ENCODE peak calls at places on chromosomes 2 and 18, in eight cellular contexts. C is endodermal cell, Q is upper lobe of right lung, R is body of pancreas, V is fibroblast of the aortic adventitia, Z is astrocyte, B is heart left ventricle, D is AG04450. K is an unnamed sample.

GRCh38 chr2:118774458-118775133 is 72.9 kb downstream of the EN1 start:
- DNase-seq in C (peak), Q (peak), R (peak), V (peak), Z (peak), B (peak), D (peak), K (peak)

GRCh38 chr2:241796610-241797138 is 12.3 kb upstream of the NEU4 start:
- DNase-seq in C (no peak), Q (peak), R (no peak), V (no peak), Z (no peak), B (no peak), D (no peak), K (peak)

GRCh38 chr2:58895849-58896248 is 654.7 kb upstream of the FANCL start:
- DNase-seq in C (no peak), Q (no peak), R (no peak), V (no peak), Z (peak), B (peak), D (no peak), K (no peak)

GRCh38 chr2:36526216-36526615 is 71.8 kb downstream of the FEZ2 start:
- DNase-seq in C (no peak), Q (no peak), R (no peak), V (peak), Z (no peak), B (no peak), D (no peak), K (no peak)

GRCh38 chr2:196170681-196171247 is 614 bp downstream of the STK17B start:
- DNase-seq in C (no peak), Q (peak), R (peak), V (peak), Z (peak), B (peak), D (peak), K (peak)

GRCh38 chr18:46814394-46814793 is 57.5 kb upstream of the ST8SIA5 start:
- DNase-seq in C (no peak), Q (no peak), R (no peak), V (no peak), Z (no peak), B (no peak), D (no peak), K (no peak)

GRCh38 chr18:5424903-5425302 is 118.9 kb downstream of the EPB41L3 start:
- DNase-seq in C (no peak), Q (no peak), R (no peak), V (peak), Z (peak), B (no peak), D (no peak), K (no peak)

GRCh38 chr2:11466307-11467125 is 555 bp upstream of the E2F6 start:
- DNase-seq in C (no peak), Q (no peak), R (no peak), V (no peak), Z (no peak), B (no peak), D (no peak), K (no peak)

GRCh38 chr2:158095269-158095668 is 6.4 kb upstream of the UPP2 start:
- DNase-seq in C (no peak), Q (no peak), R (no peak), V (no peak), Z (no peak), B (no peak), D (no peak), K (no peak)

GRCh38 chr2:201665420-201666158 is 22.3 kb upstream of the TMEM237 start:
- DNase-seq in C (no peak), Q (no peak), R (no peak), V (peak), Z (no peak), B (no peak), D (no peak), K (no peak)

GRCh38 chr2:74464406-74464805 is 776 bp downstream of the MOGS start:
- DNase-seq in C (no peak), Q (no peak), R (no peak), V (no peak), Z (no peak), B (no peak), D (no peak), K (no peak)

GRCh38 chr2:46695283-46695682 is 215.9 kb downstream of the TMEM247 start:
- DNase-seq in C (no peak), Q (peak), R (no peak), V (no peak), Z (no peak), B (no peak), D (no peak), K (no peak)

GRCh38 chr2:204486855-204487254 is 58.4 kb upstream of the PARD3B start:
- DNase-seq in C (no peak), Q (no peak), R (no peak), V (peak), Z (peak), B (no peak), D (no peak), K (no peak)

GRCh38 chr2:108323619-108324018 is 34.9 kb downstream of the SULT1C2 start:
- DNase-seq in C (no peak), Q (no peak), R (no peak), V (peak), Z (peak), B (no peak), D (no peak), K (no peak)

GRCh38 chr18:46073474-46074331 is 1.6 kb upstream of the PSTPIP2 start:
- DNase-seq in C (peak), Q (no peak), R (peak), V (peak), Z (no peak), B (no peak), D (no peak), K (peak)

GRCh38 chr2:233041722-233042323 is 9.4 kb downstream of the NEU2 start:
- DNase-seq in C (peak), Q (peak), R (no peak), V (no peak), Z (no peak), B (no peak), D (no peak), K (no peak)

GRCh38 chr2:38386377-38386776 is 9.3 kb upstream of the ATL2 start:
- DNase-seq in C (no peak), Q (no peak), R (no peak), V (no peak), Z (no peak), B (no peak), D (no peak), K (no peak)

GRCh38 chr2:113291191-113291590 is 12.5 kb upstream of the PAX8 start:
- DNase-seq in C (peak), Q (no peak), R (no peak), V (no peak), Z (no peak), B (peak), D (no peak), K (peak)

GRCh38 chr2:148817210-148817708 is 57.8 kb upstream of the KIF5C start:
- DNase-seq in C (peak), Q (no peak), R (no peak), V (peak), Z (no peak), B (peak), D (no peak), K (peak)

GRCh38 chr18:66749030-66749429 is 145.1 kb upstream of the CDH19 start:
- DNase-seq in C (no peak), Q (no peak), R (no peak), V (no peak), Z (peak), B (no peak), D (no peak), K (no peak)

GRCh38 chr2:29747786-29748470 is 173.5 kb downstream of the ALK start:
- DNase-seq in C (no peak), Q (no peak), R (no peak), V (peak), Z (peak), B (no peak), D (peak), K (no peak)

GRCh38 chr2:8576525-8577157 is 105.2 kb upstream of the ID2 start:
- DNase-seq in C (no peak), Q (no peak), R (peak), V (no peak), Z (no peak), B (peak), D (no peak), K (no peak)

GRCh38 chr2:86238354-86238753 is 39.1 kb downstream of the MRPL35 start:
- DNase-seq in C (no peak), Q (no peak), R (no peak), V (no peak), Z (no peak), B (no peak), D (no peak), K (no peak)

GRCh38 chr18:5746844-5747243 is 148.5 kb downstream of the TMEM200C start:
- DNase-seq in C (no peak), Q (no peak), R (no peak), V (no peak), Z (no peak), B (no peak), D (no peak), K (no peak)

GRCh38 chr2:121648206-121648605 is 1.1 kb downstream of the CLASP1 start:
- DNase-seq in C (no peak), Q (no peak), R (no peak), V (no peak), Z (peak), B (no peak), D (no peak), K (no peak)

GRCh38 chr2:200862532-200863000 is 1.9 kb downstream of the CLK1 start:
- DNase-seq in C (peak), Q (no peak), R (peak), V (peak), Z (peak), B (no peak), D (no peak), K (peak)

GRCh38 chr2:62415019-62415431 is 91.0 kb downstream of the TMEM17 start:
- DNase-seq in C (no peak), Q (no peak), R (no peak), V (no peak), Z (no peak), B (peak), D (no peak), K (no peak)

GRCh38 chr2:238379096-238379810 is 47.5 kb upstream of the ASB1 start:
- DNase-seq in C (no peak), Q (no peak), R (peak), V (peak), Z (peak), B (no peak), D (no peak), K (no peak)

GRCh38 chr2:37983719-37984118 is 58.6 kb downstream of the RMDN2 start:
- DNase-seq in C (no peak), Q (no peak), R (no peak), V (no peak), Z (no peak), B (no peak), D (no peak), K (no peak)

GRCh38 chr2:230323385-230324106 is 3.4 kb upstream of the SP140L start:
- DNase-seq in C (peak), Q (no peak), R (no peak), V (no peak), Z (no peak), B (no peak), D (no peak), K (no peak)

GRCh38 chr2:134218928-134219707 is 34.8 kb upstream of the MGAT5 start:
- DNase-seq in C (peak), Q (peak), R (no peak), V (no peak), Z (no peak), B (peak), D (no peak), K (no peak)

GRCh38 chr2:26245810-26246209 is 1.1 kb downstream of the HADHB start:
- DNase-seq in C (no peak), Q (no peak), R (no peak), V (peak), Z (peak), B (no peak), D (no peak), K (no peak)

GRCh38 chr2:186486651-186487647 is 889 bp downstream of the ZC3H15 start:
- DNase-seq in C (no peak), Q (no peak), R (no peak), V (peak), Z (peak), B (no peak), D (no peak), K (no peak)

GRCh38 chr2:64157792-64158191 is 13.6 kb upstream of the PELI1 start:
- DNase-seq in C (no peak), Q (no peak), R (peak), V (peak), Z (peak), B (no peak), D (no peak), K (no peak)

GRCh38 chr2:181953773-181954537 is 31.7 kb upstream of the PPP1R1C start:
- DNase-seq in C (peak), Q (peak), R (peak), V (peak), Z (peak), B (peak), D (no peak), K (peak)

GRCh38 chr2:181957668-181958067 is 28.0 kb upstream of the PPP1R1C start:
- DNase-seq in C (no peak), Q (no peak), R (no peak), V (no peak), Z (peak), B (no peak), D (no peak), K (no peak)

GRCh38 chr2:181955010-181955409 is 30.6 kb upstream of the PPP1R1C start:
- DNase-seq in C (no peak), Q (no peak), R (no peak), V (peak), Z (peak), B (no peak), D (peak), K (no peak)

GRCh38 chr2:181952413-181953226 is 33.0 kb upstream of the PPP1R1C start:
- DNase-seq in C (no peak), Q (no peak), R (no peak), V (no peak), Z (no peak), B (no peak), D (no peak), K (no peak)

GRCh38 chr2:181954538-181954883 is 31.1 kb upstream of the PPP1R1C start:
- DNase-seq in C (no peak), Q (no peak), R (no peak), V (no peak), Z (no peak), B (no peak), D (no peak), K (no peak)
- TF ChIP-seq CTCF in C (no peak), Q (no peak), R (no peak), V (no peak), Z (no peak), B (no peak), D (no peak), K (no peak)

DNA sequence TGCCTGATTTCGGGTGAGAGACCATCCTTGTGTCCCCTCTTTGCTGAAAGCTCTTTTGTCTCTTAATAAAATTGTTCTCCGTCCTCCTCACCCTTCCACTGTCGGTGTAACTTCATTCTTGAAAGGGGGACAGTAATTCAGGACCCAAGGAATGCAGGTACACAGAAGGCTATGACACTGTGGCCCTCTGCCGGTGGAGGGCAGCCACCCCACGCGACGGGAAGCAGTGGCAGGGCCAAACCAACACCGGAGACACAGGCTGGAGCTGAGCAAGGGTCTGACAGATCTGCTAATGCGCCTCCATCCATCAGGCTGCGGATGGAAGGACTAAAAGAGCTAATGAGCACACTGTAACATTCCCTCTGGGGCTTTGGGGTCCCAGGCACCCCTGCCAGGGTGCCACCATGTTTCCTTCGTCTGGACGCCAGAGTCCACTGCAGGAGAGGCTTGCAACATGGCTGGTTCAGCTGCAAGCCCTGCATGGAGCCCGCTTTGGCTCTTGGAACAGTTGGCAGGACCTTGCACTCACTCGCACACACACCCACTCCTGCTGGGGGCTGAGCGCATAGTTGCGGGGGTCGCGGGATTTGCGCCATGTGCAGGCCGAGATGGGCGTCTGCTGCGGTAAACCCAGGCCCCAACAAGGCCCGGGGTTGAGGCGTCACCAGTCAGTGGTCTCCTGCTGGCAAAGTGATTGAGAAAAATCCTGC is 544.1 kb upstream of the CDH7 start:
- DNase-seq in C (peak), Q (no peak), R (no peak), V (no peak), Z (no peak), B (no peak), D (no peak), K (no peak)
- TF ChIP-seq CTCF in C (peak), Q (no peak), R (no peak), V (no peak), Z (no peak), B (no peak), D (no peak), K (no peak)

GRCh38 chr2:156155319-156155718 is 177.2 kb downstream of the NR4A2 start:
- DNase-seq in C (no peak), Q (no peak), R (no peak), V (no peak), Z (no peak), B (no peak), D (no peak), K (no peak)
- TF ChIP-seq CTCF in C (no peak), Q (no peak), R (no peak), V (no peak), Z (no peak), B (no peak), D (no peak), K (no peak)

GRCh38 chr18:22816266-22817176 is 116.6 kb upstream of the RBBP8 start:
- DNase-seq in C (no peak), Q (no peak), R (peak), V (no peak), Z (no peak), B (peak), D (no peak), K (no peak)

GRCh38 chr18:22817844-22818243 is 115.3 kb upstream of the RBBP8 start:
- DNase-seq in C (no peak), Q (no peak), R (no peak), V (peak), Z (peak), B (no peak), D (no peak), K (no peak)

GRCh38 chr18:22814329-22814703 is 118.8 kb upstream of the RBBP8 start:
- DNase-seq in C (no peak), Q (no peak), R (no peak), V (no peak), Z (no peak), B (no peak), D (no peak), K (no peak)

DNA sequence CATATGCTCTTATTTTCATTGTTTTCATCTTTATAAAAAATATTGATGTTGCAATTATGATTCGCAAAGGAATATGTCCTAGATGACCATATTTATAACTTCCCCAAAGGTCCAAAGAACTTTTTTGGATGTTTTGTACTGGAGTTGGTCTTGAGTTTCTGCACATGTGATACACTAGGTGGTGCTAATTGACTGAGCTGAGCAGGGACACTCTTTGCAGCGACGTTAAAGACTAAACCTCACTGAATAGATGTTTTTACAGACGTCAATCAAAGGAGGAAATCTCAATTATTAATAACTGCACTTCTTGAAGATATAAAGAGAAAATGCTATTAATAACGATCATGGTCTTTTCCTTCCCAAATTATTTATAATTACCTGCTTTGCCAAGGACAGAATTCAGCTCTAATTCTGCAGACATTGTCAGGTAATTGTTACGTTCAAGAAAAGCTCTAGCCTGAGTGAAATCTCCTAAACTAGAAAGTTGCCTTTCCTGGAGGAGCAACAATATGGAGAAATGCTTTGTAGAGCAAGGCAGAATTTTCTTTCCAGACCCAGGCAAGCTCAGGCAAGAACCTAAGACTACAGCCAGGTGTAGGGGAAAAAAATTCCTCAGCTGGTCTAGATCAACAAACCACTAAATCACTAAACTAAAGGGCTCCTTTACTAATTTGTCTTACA is 119.3 kb upstream of the RBBP8 start:
- DNase-seq in C (no peak), Q (no peak), R (peak), V (peak), Z (peak), B (no peak), D (no peak), K (no peak)
- TF ChIP-seq CTCF in C (peak), Q (peak), R (peak), V (peak), Z (peak), B (peak), D (peak), K (no peak)

K was measured in glutamatergic neuron.